ENCODE peak calls at places on chromosomes 4 and X, in seven cellular contexts. One of them, this sample, is unnamed.

GRCh38 chr4:170675568-170676262 is 586.0 kb upstream of the AADAT start:
- DNase-seq in GM23248: peak; percentile 27
- DNase-seq in heart left ventricle: no peak
- DNase-seq in naive thymus-derived CD4-positive, alpha-beta T cell: no peak
- DNase-seq in AG08395: no peak
- DNase-seq in NCI-H1092 treated with DMSO at 0.1 percent for 48 hours: no peak
- DNase-seq in EH: peak; percentile 56
- DNase-seq in this sample: no peak

GRCh38 chrX:78658851-78659744 is at the start of gene RTL3:
- DNase-seq in GM23248: peak; percentile 83
- DNase-seq in heart left ventricle: no peak
- DNase-seq in naive thymus-derived CD4-positive, alpha-beta T cell: no peak
- DNase-seq in AG08395: peak; percentile 77
- DNase-seq in NCI-H1092 treated with DMSO at 0.1 percent for 48 hours: no peak
- DNase-seq in EH: peak; percentile 91
- DNase-seq in this sample: no peak

GRCh38 chr4:140718240-140718639 is 37.9 kb downstream of the TBC1D9 start:
- DNase-seq in GM23248: peak; percentile 79
- DNase-seq in heart left ventricle: no peak
- DNase-seq in naive thymus-derived CD4-positive, alpha-beta T cell: no peak
- DNase-seq in AG08395: peak; percentile 47
- DNase-seq in NCI-H1092 treated with DMSO at 0.1 percent for 48 hours: no peak
- DNase-seq in EH: peak; percentile 49
- DNase-seq in this sample: no peak

GRCh38 chr4:992297-993110 is 700 bp downstream of the SLC26A1 start:
- DNase-seq in GM23248: no peak
- DNase-seq in heart left ventricle: no peak
- DNase-seq in naive thymus-derived CD4-positive, alpha-beta T cell: no peak
- DNase-seq in AG08395: no peak
- DNase-seq in NCI-H1092 treated with DMSO at 0.1 percent for 48 hours: no peak
- DNase-seq in EH: no peak
- DNase-seq in this sample: no peak

GRCh38 chr4:40194602-40195161 is 2.1 kb upstream of the RHOH start:
- DNase-seq in GM23248: no peak
- DNase-seq in heart left ventricle: no peak
- DNase-seq in naive thymus-derived CD4-positive, alpha-beta T cell: peak; percentile 79
- DNase-seq in AG08395: no peak
- DNase-seq in NCI-H1092 treated with DMSO at 0.1 percent for 48 hours: no peak
- DNase-seq in EH: peak; percentile 54
- DNase-seq in this sample: no peak

GRCh38 chr4:73417973-73418372 is 13.9 kb downstream of the ALB start:
- DNase-seq in GM23248: peak; percentile 14
- DNase-seq in heart left ventricle: no peak
- DNase-seq in naive thymus-derived CD4-positive, alpha-beta T cell: no peak
- DNase-seq in AG08395: no peak
- DNase-seq in NCI-H1092 treated with DMSO at 0.1 percent for 48 hours: no peak
- DNase-seq in EH: peak; percentile 3
- DNase-seq in this sample: no peak

GRCh38 chr4:1204828-1205591 is 32.6 kb upstream of the SPON2 start:
- DNase-seq in GM23248: no peak
- DNase-seq in heart left ventricle: no peak
- DNase-seq in naive thymus-derived CD4-positive, alpha-beta T cell: no peak
- DNase-seq in AG08395: peak; percentile 27
- DNase-seq in NCI-H1092 treated with DMSO at 0.1 percent for 48 hours: no peak
- DNase-seq in EH: no peak
- DNase-seq in this sample: peak; percentile 61

GRCh38 chr4:130322439-130322838 is 1226.5 kb downstream of the C4orf33 start:
- DNase-seq in GM23248: no peak
- DNase-seq in heart left ventricle: no peak
- DNase-seq in naive thymus-derived CD4-positive, alpha-beta T cell: no peak
- DNase-seq in AG08395: no peak
- DNase-seq in NCI-H1092 treated with DMSO at 0.1 percent for 48 hours: no peak
- DNase-seq in EH: no peak
- DNase-seq in this sample: no peak

GRCh38 chr4:173794662-173795061 is 264.6 kb upstream of the HAND2 start:
- DNase-seq in GM23248: peak; percentile 58
- DNase-seq in heart left ventricle: no peak
- DNase-seq in naive thymus-derived CD4-positive, alpha-beta T cell: no peak
- DNase-seq in AG08395: peak; percentile 37
- DNase-seq in NCI-H1092 treated with DMSO at 0.1 percent for 48 hours: no peak
- DNase-seq in EH: peak; percentile 25
- DNase-seq in this sample: no peak

GRCh38 chrX:47191331-47191730 is 2.3 kb upstream of the UBA1 start:
- DNase-seq in GM23248: peak; percentile 59
- DNase-seq in heart left ventricle: no peak
- DNase-seq in naive thymus-derived CD4-positive, alpha-beta T cell: peak; percentile 34
- DNase-seq in AG08395: no peak
- DNase-seq in NCI-H1092 treated with DMSO at 0.1 percent for 48 hours: peak; percentile 39
- DNase-seq in EH: peak; percentile 26
- DNase-seq in this sample: no peak

GRCh38 chrX:55777596-55777995 is 60.0 kb downstream of the RRAGB start:
- DNase-seq in GM23248: no peak
- DNase-seq in heart left ventricle: no peak
- DNase-seq in naive thymus-derived CD4-positive, alpha-beta T cell: no peak
- DNase-seq in AG08395: no peak
- DNase-seq in NCI-H1092 treated with DMSO at 0.1 percent for 48 hours: no peak
- DNase-seq in EH: peak; percentile 13
- DNase-seq in this sample: no peak

GRCh38 chrX:129523076-129524055 is at the start of gene SMARCA1:
- DNase-seq in GM23248: peak; percentile 43
- DNase-seq in heart left ventricle: peak; percentile 56
- DNase-seq in naive thymus-derived CD4-positive, alpha-beta T cell: no peak
- DNase-seq in AG08395: peak; percentile 68
- DNase-seq in NCI-H1092 treated with DMSO at 0.1 percent for 48 hours: peak; percentile 61
- DNase-seq in EH: peak; percentile 66
- DNase-seq in this sample: no peak

GRCh38 chrX:13791559-13791958 is 25.3 kb downstream of the GPM6B start:
- DNase-seq in GM23248: no peak
- DNase-seq in heart left ventricle: no peak
- DNase-seq in naive thymus-derived CD4-positive, alpha-beta T cell: no peak
- DNase-seq in AG08395: no peak
- DNase-seq in NCI-H1092 treated with DMSO at 0.1 percent for 48 hours: peak; percentile 15
- DNase-seq in EH: no peak
- DNase-seq in this sample: no peak

GRCh38 chrX:134803551-134804183 is 145.4 kb upstream of the PLAC1 start:
- DNase-seq in GM23248: no peak
- DNase-seq in heart left ventricle: no peak
- DNase-seq in naive thymus-derived CD4-positive, alpha-beta T cell: peak; percentile 22
- DNase-seq in AG08395: no peak
- DNase-seq in NCI-H1092 treated with DMSO at 0.1 percent for 48 hours: no peak
- DNase-seq in EH: no peak
- DNase-seq in this sample: no peak

GRCh38 chr4:139861471-139861870 is 195.9 kb downstream of the MGST2 start:
- DNase-seq in GM23248: no peak
- DNase-seq in heart left ventricle: no peak
- DNase-seq in naive thymus-derived CD4-positive, alpha-beta T cell: no peak
- DNase-seq in AG08395: no peak
- DNase-seq in NCI-H1092 treated with DMSO at 0.1 percent for 48 hours: peak; percentile 45
- DNase-seq in EH: no peak
- DNase-seq in this sample: no peak

GRCh38 chr4:108146819-108147218 is 21.9 kb downstream of the LEF1 start:
- DNase-seq in GM23248: no peak
- DNase-seq in heart left ventricle: no peak
- DNase-seq in naive thymus-derived CD4-positive, alpha-beta T cell: no peak
- DNase-seq in AG08395: no peak
- DNase-seq in NCI-H1092 treated with DMSO at 0.1 percent for 48 hours: no peak
- DNase-seq in EH: no peak
- DNase-seq in this sample: no peak

GRCh38 chr4:102420563-102421221 is 75.4 kb upstream of the SLC39A8 start:
- DNase-seq in GM23248: peak; percentile 54
- DNase-seq in heart left ventricle: no peak
- DNase-seq in naive thymus-derived CD4-positive, alpha-beta T cell: no peak
- DNase-seq in AG08395: peak; percentile 25
- DNase-seq in NCI-H1092 treated with DMSO at 0.1 percent for 48 hours: no peak
- DNase-seq in EH: peak; percentile 57
- DNase-seq in this sample: no peak

GRCh38 chr4:56870927-56871326 is 36.8 kb upstream of the REST start:
- DNase-seq in GM23248: peak; percentile 48
- DNase-seq in heart left ventricle: no peak
- DNase-seq in naive thymus-derived CD4-positive, alpha-beta T cell: no peak
- DNase-seq in AG08395: peak; percentile 46
- DNase-seq in NCI-H1092 treated with DMSO at 0.1 percent for 48 hours: peak; percentile 89
- DNase-seq in EH: peak; percentile 51
- DNase-seq in this sample: no peak

GRCh38 chr4:26298198-26298950 is 22.4 kb upstream of the RBPJ start:
- DNase-seq in GM23248: peak; percentile 86
- DNase-seq in heart left ventricle: no peak
- DNase-seq in naive thymus-derived CD4-positive, alpha-beta T cell: no peak
- DNase-seq in AG08395: peak; percentile 58
- DNase-seq in NCI-H1092 treated with DMSO at 0.1 percent for 48 hours: no peak
- DNase-seq in EH: peak; percentile 84
- DNase-seq in this sample: no peak

GRCh38 chr4:150072906-150073714 is 5.1 kb upstream of the DCLK2 start:
- DNase-seq in GM23248: peak; percentile 94
- DNase-seq in heart left ventricle: no peak
- DNase-seq in naive thymus-derived CD4-positive, alpha-beta T cell: no peak
- DNase-seq in AG08395: peak; percentile 80
- DNase-seq in NCI-H1092 treated with DMSO at 0.1 percent for 48 hours: no peak
- DNase-seq in EH: peak; percentile 97
- DNase-seq in this sample: no peak

GRCh38 chr4:67988986-67989385 is 25.7 kb upstream of the TMPRSS11A start:
- DNase-seq in GM23248: peak; percentile 61
- DNase-seq in heart left ventricle: no peak
- DNase-seq in naive thymus-derived CD4-positive, alpha-beta T cell: no peak
- DNase-seq in AG08395: no peak
- DNase-seq in NCI-H1092 treated with DMSO at 0.1 percent for 48 hours: no peak
- DNase-seq in EH: no peak
- DNase-seq in this sample: no peak

GRCh38 chr4:6875431-6875831 is 34.2 kb upstream of the TBC1D14 start:
- DNase-seq in GM23248: no peak
- DNase-seq in heart left ventricle: no peak
- DNase-seq in naive thymus-derived CD4-positive, alpha-beta T cell: no peak
- DNase-seq in AG08395: no peak
- DNase-seq in NCI-H1092 treated with DMSO at 0.1 percent for 48 hours: no peak
- DNase-seq in EH: no peak
- DNase-seq in this sample: no peak

GRCh38 chr4:3209551-3210325 is 39.2 kb upstream of the MSANTD1 start:
- DNase-seq in GM23248: no peak
- DNase-seq in heart left ventricle: no peak
- DNase-seq in naive thymus-derived CD4-positive, alpha-beta T cell: no peak
- DNase-seq in AG08395: no peak
- DNase-seq in NCI-H1092 treated with DMSO at 0.1 percent for 48 hours: no peak
- DNase-seq in EH: no peak
- DNase-seq in this sample: no peak

GRCh38 chr4:82797591-82798081 is 960 bp downstream of the SCD5 start:
- DNase-seq in GM23248: peak; percentile 64
- DNase-seq in heart left ventricle: peak; percentile 16
- DNase-seq in naive thymus-derived CD4-positive, alpha-beta T cell: no peak
- DNase-seq in AG08395: peak; percentile 33
- DNase-seq in NCI-H1092 treated with DMSO at 0.1 percent for 48 hours: peak; percentile 51
- DNase-seq in EH: peak; percentile 45
- DNase-seq in this sample: no peak

GRCh38 chr4:8538703-8539567 is 41.3 kb upstream of the GPR78 start:
- DNase-seq in GM23248: peak; percentile 95
- DNase-seq in heart left ventricle: no peak
- DNase-seq in naive thymus-derived CD4-positive, alpha-beta T cell: no peak
- DNase-seq in AG08395: peak; percentile 79
- DNase-seq in NCI-H1092 treated with DMSO at 0.1 percent for 48 hours: no peak
- DNase-seq in EH: peak; percentile 76
- DNase-seq in this sample: no peak

GRCh38 chr4:87108142-87108546 is 112.3 kb downstream of the KLHL8 start:
- DNase-seq in GM23248: peak; percentile 91
- DNase-seq in heart left ventricle: peak; percentile 43
- DNase-seq in naive thymus-derived CD4-positive, alpha-beta T cell: no peak
- DNase-seq in AG08395: peak; percentile 85
- DNase-seq in NCI-H1092 treated with DMSO at 0.1 percent for 48 hours: no peak
- DNase-seq in EH: peak; percentile 88
- DNase-seq in this sample: peak; percentile 84

GRCh38 chrX:3963980-3964379 is 250.5 kb upstream of the PRKX start:
- DNase-seq in GM23248: no peak
- DNase-seq in heart left ventricle: no peak
- DNase-seq in naive thymus-derived CD4-positive, alpha-beta T cell: no peak
- DNase-seq in AG08395: no peak
- DNase-seq in NCI-H1092 treated with DMSO at 0.1 percent for 48 hours: no peak
- DNase-seq in EH: no peak
- DNase-seq in this sample: no peak

GRCh38 chr4:165027762-165028402 is 3.9 kb upstream of the TRIM60 start:
- DNase-seq in GM23248: no peak
- DNase-seq in heart left ventricle: no peak
- DNase-seq in naive thymus-derived CD4-positive, alpha-beta T cell: no peak
- DNase-seq in AG08395: no peak
- DNase-seq in NCI-H1092 treated with DMSO at 0.1 percent for 48 hours: no peak
- DNase-seq in EH: no peak
- DNase-seq in this sample: no peak

GRCh38 chr4:8130346-8131066 is 28.1 kb downstream of the ABLIM2 start:
- DNase-seq in GM23248: no peak
- DNase-seq in heart left ventricle: no peak
- DNase-seq in naive thymus-derived CD4-positive, alpha-beta T cell: no peak
- DNase-seq in AG08395: no peak
- DNase-seq in NCI-H1092 treated with DMSO at 0.1 percent for 48 hours: no peak
- DNase-seq in EH: no peak
- DNase-seq in this sample: no peak

GRCh38 chrX:13511557-13512330 is 57.7 kb upstream of the EGFL6 start:
- DNase-seq in GM23248: no peak
- DNase-seq in heart left ventricle: no peak
- DNase-seq in naive thymus-derived CD4-positive, alpha-beta T cell: no peak
- DNase-seq in AG08395: no peak
- DNase-seq in NCI-H1092 treated with DMSO at 0.1 percent for 48 hours: no peak
- DNase-seq in EH: peak; percentile 4
- DNase-seq in this sample: no peak

GRCh38 chr4:41281038-41281634 is 24.4 kb downstream of the UCHL1 start:
- DNase-seq in GM23248: peak; percentile 83
- DNase-seq in heart left ventricle: peak; percentile 50
- DNase-seq in naive thymus-derived CD4-positive, alpha-beta T cell: peak; percentile 43
- DNase-seq in AG08395: peak; percentile 90
- DNase-seq in NCI-H1092 treated with DMSO at 0.1 percent for 48 hours: peak; percentile 81
- DNase-seq in EH: peak; percentile 84
- DNase-seq in this sample: no peak

GRCh38 chrX:107577933-107578332 is 50.4 kb upstream of the PRPS1 start:
- DNase-seq in GM23248: no peak
- DNase-seq in heart left ventricle: no peak
- DNase-seq in naive thymus-derived CD4-positive, alpha-beta T cell: no peak
- DNase-seq in AG08395: no peak
- DNase-seq in NCI-H1092 treated with DMSO at 0.1 percent for 48 hours: no peak
- DNase-seq in EH: no peak
- DNase-seq in this sample: no peak

GRCh38 chrX:30302957-30303356 is 6.2 kb downstream of the NR0B1 start:
- DNase-seq in GM23248: peak; percentile 72
- DNase-seq in heart left ventricle: peak; percentile 4
- DNase-seq in naive thymus-derived CD4-positive, alpha-beta T cell: no peak
- DNase-seq in AG08395: peak; percentile 58
- DNase-seq in NCI-H1092 treated with DMSO at 0.1 percent for 48 hours: no peak
- DNase-seq in EH: peak; percentile 60
- DNase-seq in this sample: no peak

GRCh38 chrX:100410083-100410590 is at the start of gene PCDH19:
- DNase-seq in GM23248: peak; percentile 72
- DNase-seq in heart left ventricle: peak; percentile 58
- DNase-seq in naive thymus-derived CD4-positive, alpha-beta T cell: peak; percentile 18
- DNase-seq in AG08395: peak; percentile 70
- DNase-seq in NCI-H1092 treated with DMSO at 0.1 percent for 48 hours: peak; percentile 52
- DNase-seq in EH: peak; percentile 63
- DNase-seq in this sample: no peak

GRCh38 chr4:24999392-25000104 is 31.2 kb downstream of the LGI2 start:
- DNase-seq in GM23248: no peak
- DNase-seq in heart left ventricle: no peak
- DNase-seq in naive thymus-derived CD4-positive, alpha-beta T cell: no peak
- DNase-seq in AG08395: no peak
- DNase-seq in NCI-H1092 treated with DMSO at 0.1 percent for 48 hours: no peak
- DNase-seq in EH: peak; percentile 11
- DNase-seq in this sample: no peak

GRCh38 chrX:153669174-153669890 is 4.3 kb downstream of the PNCK start:
- DNase-seq in GM23248: peak; percentile 41
- DNase-seq in heart left ventricle: no peak
- DNase-seq in naive thymus-derived CD4-positive, alpha-beta T cell: peak; percentile 42
- DNase-seq in AG08395: peak; percentile 36
- DNase-seq in NCI-H1092 treated with DMSO at 0.1 percent for 48 hours: no peak
- DNase-seq in EH: peak; percentile 23
- DNase-seq in this sample: no peak

GRCh38 chr4:147678796-147679549 is 5.0 kb downstream of the PRMT9 start:
- DNase-seq in GM23248: no peak
- DNase-seq in heart left ventricle: no peak
- DNase-seq in naive thymus-derived CD4-positive, alpha-beta T cell: no peak
- DNase-seq in AG08395: no peak
- DNase-seq in NCI-H1092 treated with DMSO at 0.1 percent for 48 hours: no peak
- DNase-seq in EH: peak; percentile 33
- DNase-seq in this sample: no peak

GRCh38 chr4:102263024-102263787 is 82.1 kb downstream of the SLC39A8 start:
- DNase-seq in GM23248: peak; percentile 57
- DNase-seq in heart left ventricle: no peak
- DNase-seq in naive thymus-derived CD4-positive, alpha-beta T cell: peak; percentile 14
- DNase-seq in AG08395: peak; percentile 40
- DNase-seq in NCI-H1092 treated with DMSO at 0.1 percent for 48 hours: peak; percentile 49
- DNase-seq in EH: peak; percentile 52
- DNase-seq in this sample: no peak